ENCODE peak calls at places on chromosome 22, in six cellular contexts. Y is PC-9, N is mammary epithelial cell, A is foreskin fibroblast, Z is astrocyte of the spinal cord, F is tibial nerve. V is an unnamed sample.
A peak's percentile ranks its signal among the peaks of the same experiment; 100 is the strongest.

GRCh38 chr22:25085930-25086901 is 113.4 kb upstream of the CRYBB3 start:
- DNase-seq in A (no peak), Z (no peak), N (peak; percentile 24), Y (no peak), F (peak; percentile 27), V (no peak)

GRCh38 chr22:48722661-48723060 is 1105.0 kb downstream of the BRD1 start:
- DNase-seq in Z (no peak), F (no peak), A (no peak), Y (no peak), N (no peak), V (no peak)

GRCh38 chr22:43867839-43868652 is 5.7 kb upstream of the SULT4A1 start:
- DNase-seq in A (peak; percentile 47), Z (peak; percentile 66), Y (no peak), F (no peak), N (peak; percentile 39), V (peak; percentile 55)

GRCh38 chr22:24694971-24695928 is 79.3 kb downstream of the PIWIL3 start:
- DNase-seq in Z (no peak), F (no peak), A (no peak), N (no peak), Y (no peak), V (no peak)

GRCh38 chr22:44382461-44383038 is 69.8 kb upstream of the SHISAL1 start:
- DNase-seq in A (no peak), Y (no peak), F (no peak), N (no peak), Z (peak; percentile 10), V (no peak)

GRCh38 chr22:49514656-49515055 is 313.0 kb downstream of the BRD1 start:
- DNase-seq in Z (no peak), A (no peak), Y (no peak), F (no peak), N (no peak), V (no peak)

GRCh38 chr22:43007519-43008102 is 7.3 kb downstream of the PACSIN2 start:
- DNase-seq in N (no peak), F (no peak), Z (peak; percentile 57), A (peak; percentile 54), Y (no peak), V (peak; percentile 66)

GRCh38 chr22:30234786-30235470 is 11.6 kb downstream of the LIF start:
- DNase-seq in A (no peak), N (no peak), Z (peak; percentile 90), Y (peak; percentile 81), F (no peak), V (no peak)

GRCh38 chr22:21652010-21652546 is 10.0 kb downstream of the SDF2L1 start:
- DNase-seq in A (peak; percentile 85), Y (peak; percentile 71), N (peak; percentile 85), F (peak; percentile 78), Z (peak; percentile 90), V (peak; percentile 79)

GRCh38 chr22:50184541-50185383 is 951 bp upstream of the TRABD start:
- DNase-seq in Z (no peak), N (no peak), F (no peak), Y (no peak), A (no peak), V (no peak)

GRCh38 chr22:19723990-19724827 is 870 bp downstream of the GP1BB start:
- DNase-seq in F (no peak), Y (no peak), N (no peak), Z (no peak), A (no peak), V (peak; percentile 25)

GRCh38 chr22:19724927-19725661 is 1.8 kb downstream of the GP1BB start:
- DNase-seq in F (no peak), Z (no peak), Y (no peak), N (no peak), A (no peak), V (no peak)

GRCh38 chr22:19722175-19722914 is 994 bp upstream of the GP1BB start:
- DNase-seq in Z (no peak), Y (no peak), N (no peak), F (no peak), A (no peak), V (no peak)

GRCh38 chr22:19722915-19723164 is 499 bp upstream of the GP1BB start:
- DNase-seq in Z (no peak), Y (no peak), N (no peak), F (no peak), A (no peak), V (no peak)

DNA sequence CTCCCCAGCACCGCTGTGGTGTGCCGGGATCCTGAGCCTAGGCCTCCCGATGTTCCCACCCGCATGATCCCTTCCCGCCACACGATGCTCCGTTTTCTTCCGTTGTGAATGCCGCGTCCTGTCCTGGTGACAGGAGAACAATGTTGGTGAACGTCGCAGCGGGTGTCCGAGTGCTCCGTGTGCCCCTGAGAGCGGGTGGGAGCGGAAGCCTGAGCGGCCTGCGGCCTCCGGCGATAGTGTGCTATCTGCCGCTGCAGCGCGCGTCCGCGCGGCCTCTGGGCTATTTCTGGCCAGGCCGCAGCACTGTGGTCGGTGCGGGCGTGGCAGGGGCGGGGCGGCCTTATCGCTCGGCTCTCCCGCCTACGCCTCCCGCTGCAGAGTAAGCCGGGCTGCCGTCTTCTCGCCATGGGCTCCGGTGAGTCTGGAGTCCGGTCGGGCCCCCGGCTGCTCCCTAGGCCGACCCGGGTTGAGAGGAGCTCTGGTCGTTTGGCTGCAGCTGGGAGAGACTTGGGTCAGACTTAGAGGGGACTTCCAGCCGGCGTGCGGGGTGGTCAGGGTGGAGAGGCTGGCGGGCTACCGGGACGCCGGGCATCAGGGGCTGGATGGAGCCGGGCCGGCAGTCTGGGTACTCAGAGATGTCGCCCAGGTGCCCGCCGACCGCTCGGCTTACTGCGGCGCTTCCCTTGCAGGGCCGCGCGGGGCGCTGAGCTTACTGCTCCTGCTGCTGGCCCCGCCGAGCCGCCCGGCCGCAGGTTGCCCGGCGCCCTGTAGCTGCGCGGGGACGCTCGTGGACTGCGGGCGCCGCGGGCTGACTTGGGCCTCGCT is at the start of gene GP1BB:
- DNase-seq in A (no peak), F (no peak), N (no peak), Y (no peak), Z (peak; percentile 13), V (no peak)
- H3K4me3 ChIP-seq in A (no peak within 1 kb of the TSS), F (peak within 1 kb of the TSS; percentile 5), N (no peak within 1 kb of the TSS), Y (peak within 1 kb of the TSS; percentile 3), Z (no peak within 1 kb of the TSS), V (no peak within 1 kb of the TSS)

DNA sequence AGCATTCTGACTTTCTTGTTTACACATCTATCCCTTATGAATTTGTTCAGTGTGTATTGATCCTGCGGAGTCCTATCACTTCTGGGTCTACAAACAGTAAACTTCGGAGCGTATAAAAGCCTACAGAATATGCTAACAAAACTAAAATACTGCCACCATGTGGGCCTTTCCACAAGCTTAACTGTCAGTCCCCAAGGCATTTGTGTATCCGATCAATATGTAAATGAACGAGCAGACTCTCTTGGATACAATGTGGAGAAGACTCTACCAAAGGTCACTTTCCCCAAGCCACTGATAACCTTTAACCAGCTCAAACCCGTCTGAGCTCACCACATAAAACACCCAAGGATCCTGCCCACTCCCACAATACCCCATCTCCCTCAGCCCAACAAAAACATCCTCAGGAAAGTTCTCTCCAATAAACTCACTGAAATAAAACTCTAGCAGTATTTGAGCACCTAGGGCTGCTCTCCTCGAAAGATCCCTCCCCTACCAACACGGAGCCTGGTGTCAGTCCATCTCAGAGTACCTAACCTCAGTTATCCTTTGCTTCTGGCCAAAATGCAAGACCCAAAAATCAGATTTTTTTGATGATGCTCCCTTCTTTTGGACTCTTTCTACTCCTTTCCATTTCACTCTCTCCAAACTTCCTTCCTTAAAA is 17.8 kb downstream of the ADA2 start:
- DNase-seq in A (no peak), Z (no peak), Y (no peak), F (no peak), N (no peak), V (peak; percentile 53)
- TF ChIP-seq CTCF in A (peak; percentile 12), Z (no peak), Y (no peak), F (no peak), N (no peak), V (peak; percentile 27)

GRCh38 chr22:23380230-23380573 is 199.9 kb downstream of the IGLL1 start:
- DNase-seq in F (no peak), A (no peak), Y (no peak), Z (no peak), N (no peak), V (no peak)

GRCh38 chr22:23382796-23383195 is 197.3 kb downstream of the IGLL1 start:
- DNase-seq in F (no peak), A (no peak), Z (no peak), N (no peak), Y (no peak), V (no peak)

GRCh38 chr22:23381661-23382427 is 198.2 kb downstream of the IGLL1 start:
- DNase-seq in A (no peak), Z (no peak), F (no peak), Y (no peak), N (no peak), V (no peak)

GRCh38 chr22:23383491-23384450 is 196.3 kb downstream of the IGLL1 start:
- DNase-seq in Z (no peak), F (no peak), Y (no peak), A (no peak), N (no peak), V (no peak)

GRCh38 chr22:23380911-23381310 is 199.2 kb downstream of the IGLL1 start:
- DNase-seq in Y (no peak), A (no peak), Z (no peak), F (no peak), N (no peak), V (no peak)
- H3K4me3 ChIP-seq in Y (no peak overlapping the region), A (no peak overlapping the region), Z (no peak overlapping the region), F (no peak overlapping the region), N (no peak overlapping the region), V (no peak overlapping the region)

GRCh38 chr22:27726726-27727449 is 74.7 kb downstream of the MN1 start:
- DNase-seq in A (peak; percentile 62), F (no peak), Z (peak; percentile 68), N (no peak), Y (peak; percentile 83), V (peak; percentile 68)
- TF ChIP-seq CTCF in A (no peak), F (no peak), Z (no peak), N (no peak), Y (no peak), V (no peak)

DNA sequence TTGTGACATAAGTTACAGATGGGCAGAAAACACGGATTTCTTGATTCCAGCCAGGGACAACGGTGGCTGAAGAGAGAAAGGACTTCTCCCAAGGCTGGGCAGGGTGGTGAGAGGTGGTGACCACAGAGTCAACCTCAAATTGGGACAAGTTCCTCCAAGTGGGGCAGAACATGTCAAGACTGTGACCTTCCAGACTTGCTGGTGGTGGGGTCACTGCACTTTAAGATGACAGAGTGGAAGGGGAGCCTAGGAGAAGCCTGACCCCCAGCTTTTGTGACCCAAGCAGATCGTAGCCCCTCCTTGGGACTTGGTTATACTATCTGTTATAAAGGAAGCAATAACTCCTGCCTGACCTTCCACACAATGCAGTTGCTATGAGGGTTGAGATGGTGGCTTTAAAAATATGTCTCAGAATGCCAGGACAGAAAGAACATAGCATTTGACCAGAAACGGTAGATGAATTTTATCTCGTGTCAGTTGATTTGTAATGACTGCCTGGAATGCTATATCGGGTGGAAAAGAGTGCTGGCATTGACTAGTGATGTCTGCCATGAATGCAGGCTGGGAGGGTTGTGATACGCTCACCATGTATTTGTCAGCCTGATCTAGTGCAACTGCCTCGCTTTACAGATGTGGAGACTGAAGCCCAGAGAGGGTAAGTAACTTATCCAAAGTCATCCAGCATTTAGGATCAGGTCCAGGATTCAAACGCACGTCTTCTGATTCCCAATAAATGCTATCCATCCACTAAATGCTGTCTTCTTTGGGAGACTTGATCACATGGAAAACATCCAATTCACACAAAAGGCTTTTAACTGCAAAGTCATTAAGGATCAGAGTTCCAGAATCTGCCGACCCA is 18.3 kb downstream of the TST start:
- DNase-seq in F (no peak), A (no peak), N (no peak), Y (no peak), Z (no peak), V (no peak)
- H3K4me3 ChIP-seq in F (no peak overlapping the region), A (no peak overlapping the region), N (no peak overlapping the region), Y (no peak overlapping the region), Z (no peak overlapping the region), V (no peak overlapping the region)

V was measured in fibroblast of mammary gland.